ENCODE peak calls at places on chromosomes 11 and 22, in six cellular contexts. O, T, J, L, K and I are unnamed samples.

GRCh38 chr11:13249992-13250391 is 27.6 kb upstream of the BMAL1 start:
- DNase-seq in K (no peak), T (no peak), O (no peak), L (no peak), J (no peak), I (no peak)

GRCh38 chr22:46563381-46564083 is 26.1 kb upstream of the CELSR1 start:
- DNase-seq in L (peak; percentile 86), J (no peak), T (peak; percentile 97), O (peak; percentile 76), K (peak; percentile 49), I (peak; percentile 36)

GRCh38 chr11:44797886-44798683 is 71.3 kb downstream of the TSPAN18 start:
- DNase-seq in L (no peak), T (peak; percentile 34), K (no peak), J (no peak), O (no peak), I (no peak)

GRCh38 chr22:46068908-46069481 is 81.3 kb upstream of the PPARA start:
- DNase-seq in O (no peak), K (no peak), J (no peak), T (peak; percentile 64), L (peak; percentile 73), I (no peak)

GRCh38 chr22:21074092-21074715 is 28.5 kb downstream of the LRRC74B start:
- DNase-seq in K (no peak), J (peak; percentile 22), L (peak; percentile 41), O (no peak), T (no peak), I (no peak)

GRCh38 chr11:20050551-20051333 is 109.5 kb downstream of the DBX1 start:
- DNase-seq in K (no peak), T (no peak), J (peak; percentile 37), O (no peak), L (no peak), I (no peak)

GRCh38 chr22:39239561-39240423 is 5.0 kb downstream of the PDGFB start:
- DNase-seq in O (peak; percentile 45), L (no peak), J (no peak), T (no peak), K (no peak), I (no peak)

GRCh38 chr11:26806209-26806608 is 84.3 kb upstream of the SLC5A12 start:
- DNase-seq in T (no peak), O (no peak), L (no peak), K (no peak), J (no peak), I (no peak)

GRCh38 chr11:64694821-64695365 is 28.1 kb downstream of the NRXN2 start:
- DNase-seq in T (peak; percentile 77), O (no peak), L (peak; percentile 50), K (no peak), J (no peak), I (no peak)

GRCh38 chr22:35443790-35444684 is 44.1 kb downstream of the MCM5 start:
- DNase-seq in T (peak; percentile 56), K (no peak), O (no peak), J (no peak), L (no peak), I (no peak)

GRCh38 chr11:36363361-36364272 is 67.5 kb downstream of the PRR5L start:
- DNase-seq in O (no peak), L (peak; percentile 54), K (no peak), J (no peak), T (no peak), I (no peak)

GRCh38 chr11:65849771-65850216 is 8.2 kb downstream of the CFL1 start:
- DNase-seq in T (no peak), L (no peak), K (no peak), J (no peak), O (no peak), I (no peak)

GRCh38 chr11:116797816-116798215 is 6.1 kb upstream of the APOA5 start:
- DNase-seq in T (no peak), O (no peak), L (no peak), K (no peak), J (no peak), I (no peak)

GRCh38 chr22:33315954-33316353 is 257.8 kb upstream of the SYN3 start:
- DNase-seq in O (no peak), T (no peak), K (no peak), L (no peak), J (no peak), I (no peak)

GRCh38 chr11:31060880-31061279 is 308.7 kb downstream of the DCDC1 start:
- DNase-seq in J (no peak), O (no peak), K (no peak), T (no peak), L (no peak), I (no peak)

GRCh38 chr22:27680636-27681035 is 120.9 kb downstream of the MN1 start:
- DNase-seq in J (no peak), T (peak; percentile 14), O (no peak), K (no peak), L (no peak), I (no peak)

GRCh38 chr22:42673898-42674390 is 24.8 kb upstream of the CYB5R3 start:
- DNase-seq in L (no peak), K (no peak), T (no peak), J (no peak), O (no peak), I (no peak)

GRCh38 chr11:116194156-116194904 is 578.5 kb downstream of the BUD13 start:
- DNase-seq in J (no peak), K (no peak), O (no peak), L (no peak), T (no peak), I (no peak)

GRCh38 chr22:11628651-11629511 is 3899.1 kb upstream of the OR11H1 start:
- DNase-seq in J (no peak), T (no peak), L (no peak), O (no peak), K (no peak), I (no peak)

GRCh38 chr22:36194971-36195370 is 6.6 kb downstream of the APOL4 start:
- DNase-seq in J (peak; percentile 32), O (peak; percentile 9), T (peak; percentile 78), L (peak; percentile 82), K (no peak), I (no peak)

GRCh38 chr22:23260645-23261581 is 80.6 kb downstream of the BCR start:
- DNase-seq in T (no peak), L (no peak), K (no peak), O (no peak), J (no peak), I (no peak)